ENCODE peak calls at places on chromosomes 7 and 10, in four cellular contexts. One of them, this sample, is unnamed.

GRCh38 chr7:13615679-13616078 is 373.8 kb downstream of the ETV1 start:
- DNase-seq in GM23338: no peak
- DNase-seq in tibial artery: no peak
- DNase-seq in A549: no peak
- DNase-seq in this sample: no peak

GRCh38 chr7:38881015-38881414 is 28.0 kb downstream of the VPS41 start:
- DNase-seq in GM23338: peak
- DNase-seq in tibial artery: no peak
- DNase-seq in A549: no peak
- DNase-seq in this sample: no peak

GRCh38 chr10:119379466-119380071 is 162.9 kb downstream of the RGS10 start:
- DNase-seq in GM23338: no peak
- DNase-seq in tibial artery: no peak
- DNase-seq in A549: no peak
- DNase-seq in this sample: no peak

GRCh38 chr10:3773465-3774017 is 11.5 kb downstream of the KLF6 start:
- DNase-seq in GM23338: no peak
- DNase-seq in tibial artery: no peak
- DNase-seq in A549: no peak
- DNase-seq in this sample: peak

GRCh38 chr10:120145107-120145506 is 252.6 kb downstream of the SEC23IP start:
- DNase-seq in GM23338: no peak
- DNase-seq in tibial artery: no peak
- DNase-seq in A549: no peak
- DNase-seq in this sample: no peak

GRCh38 chr10:117609095-117609821 is 66.7 kb downstream of the EMX2 start:
- DNase-seq in GM23338: no peak
- DNase-seq in tibial artery: peak
- DNase-seq in A549: peak
- DNase-seq in this sample: peak

GRCh38 chr7:104341545-104341944 is 13.1 kb downstream of the LHFPL3 start:
- DNase-seq in GM23338: peak
- DNase-seq in tibial artery: no peak
- DNase-seq in A549: peak
- DNase-seq in this sample: no peak

GRCh38 chr10:125201108-125201524 is 40.8 kb upstream of the CTBP2 start:
- DNase-seq in GM23338: no peak
- DNase-seq in tibial artery: no peak
- DNase-seq in A549: peak
- DNase-seq in this sample: no peak

GRCh38 chr7:47678641-47679380 is 96.9 kb upstream of the TNS3 start:
- DNase-seq in GM23338: no peak
- DNase-seq in tibial artery: no peak
- DNase-seq in A549: no peak
- DNase-seq in this sample: no peak

GRCh38 chr7:134245253-134245652 is 71.5 kb downstream of the SLC35B4 start:
- DNase-seq in GM23338: no peak
- DNase-seq in tibial artery: no peak
- DNase-seq in A549: no peak
- DNase-seq in this sample: no peak

GRCh38 chr10:76937056-76937665 is 700.4 kb downstream of the KCNMA1 start:
- DNase-seq in GM23338: no peak
- DNase-seq in tibial artery: no peak
- DNase-seq in A549: no peak
- DNase-seq in this sample: no peak

GRCh38 chr10:95247200-95247880 is 43.5 kb downstream of the PDLIM1 start:
- DNase-seq in GM23338: no peak
- DNase-seq in tibial artery: no peak
- DNase-seq in A549: no peak
- DNase-seq in this sample: peak

GRCh38 chr10:14975672-14976273 is 16.6 kb downstream of the MEIG1 start:
- DNase-seq in GM23338: peak
- DNase-seq in tibial artery: no peak
- DNase-seq in A549: peak
- DNase-seq in this sample: no peak

GRCh38 chr7:44195901-44196300 is 4.9 kb upstream of the YKT6 start:
- DNase-seq in GM23338: no peak
- DNase-seq in tibial artery: no peak
- DNase-seq in A549: no peak
- DNase-seq in this sample: peak

GRCh38 chr7:16954326-16954725 is 72.5 kb upstream of the AGR3 start:
- DNase-seq in GM23338: no peak
- DNase-seq in tibial artery: no peak
- DNase-seq in A549: no peak
- DNase-seq in this sample: no peak

GRCh38 chr7:23418046-23418445 is 52.2 kb downstream of the IGF2BP3 start:
- DNase-seq in GM23338: no peak
- DNase-seq in tibial artery: no peak
- DNase-seq in A549: no peak
- DNase-seq in this sample: peak

GRCh38 chr7:131226116-131226562 is 101.5 kb upstream of the MKLN1 start:
- DNase-seq in GM23338: no peak
- DNase-seq in tibial artery: no peak
- DNase-seq in A549: peak
- DNase-seq in this sample: no peak

GRCh38 chr7:2138146-2138765 is 94.5 kb downstream of the MAD1L1 start:
- DNase-seq in GM23338: no peak
- DNase-seq in tibial artery: no peak
- DNase-seq in A549: no peak
- DNase-seq in this sample: no peak

GRCh38 chr7:35035511-35035921 is 1.8 kb downstream of the DPY19L1 start:
- DNase-seq in GM23338: peak
- DNase-seq in tibial artery: no peak
- DNase-seq in A549: peak
- DNase-seq in this sample: peak

GRCh38 chr7:128106840-128107239 is 75.6 kb upstream of the LRRC4 start:
- DNase-seq in GM23338: no peak
- DNase-seq in tibial artery: peak
- DNase-seq in A549: no peak
- DNase-seq in this sample: no peak

GRCh38 chr7:46524350-46524749 is 603.3 kb upstream of the IGFBP3 start:
- DNase-seq in GM23338: no peak
- DNase-seq in tibial artery: no peak
- DNase-seq in A549: no peak
- DNase-seq in this sample: no peak

GRCh38 chr7:27141138-27141537 is 2.3 kb downstream of the HOXA5 start:
- DNase-seq in GM23338: no peak
- DNase-seq in tibial artery: no peak
- DNase-seq in A549: no peak
- DNase-seq in this sample: no peak
- H3K4me3 ChIP-seq in GM23338: no peak
- H3K4me3 ChIP-seq in tibial artery: no peak
- H3K4me3 ChIP-seq in A549: no peak
- H3K4me3 ChIP-seq in this sample: no peak

GRCh38 chr10:50929670-50930069 is 44.2 kb upstream of the A1CF start:
- DNase-seq in GM23338: no peak
- DNase-seq in tibial artery: no peak
- DNase-seq in A549: no peak
- DNase-seq in this sample: peak
- TF ChIP-seq CTCF in GM23338: no peak
- TF ChIP-seq CTCF in tibial artery: no peak
- TF ChIP-seq CTCF in A549: no peak
- TF ChIP-seq CTCF in this sample: no peak

GRCh38 chr10:43868362-43868672 is 219.6 kb upstream of the ZNF32 start:
- DNase-seq in GM23338: no peak
- DNase-seq in tibial artery: no peak
- DNase-seq in A549: no peak
- DNase-seq in this sample: no peak
- H3K4me3 ChIP-seq in GM23338: no peak
- H3K4me3 ChIP-seq in tibial artery: no peak
- H3K4me3 ChIP-seq in A549: no peak
- H3K4me3 ChIP-seq in this sample: no peak

DNA sequence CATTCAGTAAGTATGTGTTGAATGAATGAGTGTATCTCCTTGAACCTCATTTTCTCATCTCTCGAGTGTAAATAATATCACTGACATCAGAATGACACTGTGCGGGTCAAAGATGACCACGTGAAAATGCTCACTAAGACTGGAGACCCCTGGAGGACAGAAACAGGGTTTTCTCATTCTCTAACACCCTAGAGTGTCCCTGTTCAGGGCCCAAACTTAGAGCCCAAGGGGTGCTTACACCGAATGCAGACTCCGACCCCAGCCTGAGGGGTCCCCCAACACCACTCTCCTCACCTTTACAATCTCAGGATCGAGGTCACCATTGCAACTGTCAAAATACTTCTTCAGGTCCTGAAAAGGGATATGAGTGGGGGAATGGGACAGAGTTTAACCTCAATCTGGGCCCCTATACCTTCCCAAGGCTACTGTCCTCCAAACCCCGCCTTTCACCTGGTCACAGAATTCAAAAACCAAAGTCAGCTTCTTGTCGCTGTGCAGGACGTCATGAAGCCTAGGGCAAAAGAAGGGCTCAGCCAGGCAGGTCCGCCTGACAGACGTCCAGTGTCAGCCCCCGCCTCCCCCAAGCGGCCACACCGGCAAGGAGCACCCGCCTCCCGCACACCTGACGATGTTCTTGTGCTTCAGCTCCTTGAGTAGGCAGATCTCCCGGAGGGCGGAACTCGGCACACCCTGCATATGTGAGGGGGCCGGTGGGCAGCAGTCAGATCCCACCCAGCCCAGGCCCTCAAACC is 1.2 kb downstream of the CDK5 start:
- DNase-seq in GM23338: peak
- DNase-seq in tibial artery: no peak
- DNase-seq in A549: no peak
- DNase-seq in this sample: no peak
- TF ChIP-seq CTCF in GM23338: peak
- TF ChIP-seq CTCF in tibial artery: no peak
- TF ChIP-seq CTCF in A549: no peak
- TF ChIP-seq CTCF in this sample: no peak

DNA sequence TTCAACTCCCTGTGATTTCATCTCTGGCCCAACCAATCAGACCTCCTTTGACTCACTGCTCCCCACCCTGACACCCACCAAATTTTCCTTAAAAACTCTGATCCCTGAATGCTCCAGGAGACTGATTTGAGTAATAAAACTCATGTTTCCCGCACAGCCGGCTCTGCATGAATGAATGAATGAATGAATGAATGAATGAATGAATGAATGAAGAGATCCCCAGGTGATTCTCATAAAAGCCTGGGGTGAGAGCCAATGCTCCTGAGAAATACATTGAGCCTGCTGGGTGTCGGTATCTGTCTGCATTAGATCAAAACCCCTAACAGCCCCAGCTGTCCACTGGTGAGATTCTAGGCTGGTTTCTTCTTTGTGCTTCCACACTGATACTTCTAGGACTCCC is 58.7 kb downstream of the HTR7 start:
- DNase-seq in GM23338: no peak
- DNase-seq in tibial artery: no peak
- DNase-seq in A549: no peak
- DNase-seq in this sample: no peak
- H3K4me3 ChIP-seq in GM23338: no peak
- H3K4me3 ChIP-seq in tibial artery: no peak
- H3K4me3 ChIP-seq in A549: no peak
- H3K4me3 ChIP-seq in this sample: no peak

GRCh38 chr10:58322835-58323209 is 12.0 kb upstream of the UBE2D1 start:
- DNase-seq in GM23338: no peak
- DNase-seq in tibial artery: no peak
- DNase-seq in A549: no peak
- DNase-seq in this sample: no peak

GRCh38 chr10:58326967-58327381 is 7.8 kb upstream of the UBE2D1 start:
- DNase-seq in GM23338: peak
- DNase-seq in tibial artery: peak
- DNase-seq in A549: no peak
- DNase-seq in this sample: peak

GRCh38 chr10:58330397-58330796 is 4.4 kb upstream of the UBE2D1 start:
- DNase-seq in GM23338: no peak
- DNase-seq in tibial artery: no peak
- DNase-seq in A549: no peak
- DNase-seq in this sample: no peak

GRCh38 chr10:58322072-58322834 is 12.6 kb upstream of the UBE2D1 start:
- DNase-seq in GM23338: no peak
- DNase-seq in tibial artery: no peak
- DNase-seq in A549: peak
- DNase-seq in this sample: peak

GRCh38 chr10:58328233-58328632 is 6.6 kb upstream of the UBE2D1 start:
- DNase-seq in GM23338: no peak
- DNase-seq in tibial artery: no peak
- DNase-seq in A549: no peak
- DNase-seq in this sample: no peak
- TF ChIP-seq CTCF in GM23338: no peak
- TF ChIP-seq CTCF in tibial artery: no peak
- TF ChIP-seq CTCF in A549: no peak
- TF ChIP-seq CTCF in this sample: no peak